ENCODE peak calls at places on chromosomes 5 and 9, in six cellular contexts. Z is ascending aorta, C is AG04450, J is colonic mucosa, R is thoracic aorta, D is glutamatergic neuron. Q is an unnamed sample.

GRCh38 chr9:120876842-120877240 is at the start of gene PHF19:
- DNase-seq in Z (no peak), C (no peak), J (no peak), R (no peak), D (peak; percentile 54), Q (no peak)

GRCh38 chr5:78653969-78654368 is 5.4 kb upstream of the LHFPL2 start:
- DNase-seq in Z (no peak), C (no peak), J (no peak), R (no peak), D (no peak), Q (no peak)

GRCh38 chr9:75712690-75713089 is 177.8 kb upstream of the PCSK5 start:
- DNase-seq in Z (no peak), C (no peak), J (no peak), R (no peak), D (no peak), Q (no peak)

GRCh38 chr5:154857091-154857533 is 1.3 kb upstream of the CNOT8 start:
- DNase-seq in Z (peak; percentile 61), C (no peak), J (no peak), R (peak; percentile 55), D (peak; percentile 86), Q (peak; percentile 71)

GRCh38 chr9:35177520-35177919 is 15.7 kb downstream of the UNC13B start:
- DNase-seq in Z (no peak), C (no peak), J (no peak), R (no peak), D (no peak), Q (no peak)

GRCh38 chr5:168879929-168880328 is 300.8 kb upstream of the PANK3 start:
- DNase-seq in Z (no peak), C (no peak), J (no peak), R (no peak), D (no peak), Q (no peak)

GRCh38 chr9:137372693-137373610 is 50.0 kb downstream of the EXD3 start:
- DNase-seq in Z (no peak), C (no peak), J (no peak), R (no peak), D (no peak), Q (no peak)

GRCh38 chr5:121915765-121916164 is 46.0 kb upstream of the SRFBP1 start:
- DNase-seq in Z (no peak), C (no peak), J (peak; percentile 29), R (no peak), D (no peak), Q (no peak)

GRCh38 chr5:40479939-40480338 is 199.8 kb upstream of the PTGER4 start:
- DNase-seq in Z (no peak), C (no peak), J (no peak), R (no peak), D (no peak), Q (no peak)

GRCh38 chr5:175709276-175709781 is 51.5 kb downstream of the HRH2 start:
- DNase-seq in Z (no peak), C (no peak), J (no peak), R (no peak), D (no peak), Q (no peak)

GRCh38 chr9:12717907-12718306 is 24.7 kb downstream of the TYRP1 start:
- DNase-seq in Z (no peak), C (no peak), J (no peak), R (no peak), D (no peak), Q (no peak)

GRCh38 chr9:75788006-75788634 is 102.4 kb upstream of the PCSK5 start:
- DNase-seq in Z (no peak), C (no peak), J (no peak), R (no peak), D (peak; percentile 15), Q (no peak)

GRCh38 chr5:132110930-132111329 is 37.3 kb downstream of the CSF2 start:
- DNase-seq in Z (no peak), C (no peak), J (no peak), R (no peak), D (no peak), Q (no peak)

GRCh38 chr5:82107277-82107676 is 135.5 kb downstream of the ATG10 start:
- DNase-seq in Z (no peak), C (no peak), J (no peak), R (no peak), D (no peak), Q (peak; percentile 27)

GRCh38 chr5:147160923-147161663 is 73.7 kb upstream of the STK32A start:
- DNase-seq in Z (no peak), C (no peak), J (no peak), R (no peak), D (no peak), Q (no peak)

GRCh38 chr5:53361708-53362107 is 118.7 kb upstream of the FST start:
- DNase-seq in Z (no peak), C (no peak), J (no peak), R (no peak), D (no peak), Q (no peak)

GRCh38 chr5:100448250-100448649 is 86.9 kb upstream of the FAM174A start:
- DNase-seq in Z (no peak), C (no peak), J (no peak), R (no peak), D (no peak), Q (no peak)

GRCh38 chr9:136694163-136694864 is 7.1 kb upstream of the AGPAT2 start:
- DNase-seq in Z (no peak), C (no peak), J (peak; percentile 85), R (no peak), D (peak; percentile 86), Q (no peak)

GRCh38 chr5:153352685-153353219 is 137.7 kb upstream of the GRIA1 start:
- DNase-seq in Z (no peak), C (no peak), J (no peak), R (no peak), D (no peak), Q (no peak)

GRCh38 chr9:120729796-120730195 is 15.5 kb upstream of the MEGF9 start:
- DNase-seq in Z (no peak), C (no peak), J (no peak), R (no peak), D (no peak), Q (no peak)

DNA sequence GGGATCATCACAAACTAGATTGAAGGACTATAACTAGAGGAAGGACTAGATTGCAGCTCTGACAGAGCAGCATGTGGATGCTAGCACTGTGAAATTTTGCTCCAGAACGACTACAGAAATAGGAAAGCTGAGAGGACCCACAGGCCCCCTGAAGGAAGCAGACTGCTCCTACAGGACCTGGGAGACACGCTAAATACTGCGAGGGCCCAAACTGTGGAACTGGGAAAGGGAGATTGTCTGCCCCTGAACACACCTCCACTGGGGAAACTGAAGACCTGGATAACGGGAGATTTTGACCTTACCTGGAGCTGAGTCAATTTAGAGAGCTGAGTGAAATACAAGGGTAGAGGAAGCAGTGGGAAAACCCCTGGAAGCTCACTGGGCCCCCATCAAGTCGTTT is 19.2 kb downstream of the TRIM36 start:
- DNase-seq in Z (no peak), C (no peak), J (no peak), R (no peak), D (no peak), Q (no peak)
- TF ChIP-seq CTCF in Z (no peak), C (no peak), J (no peak), R (no peak), D (no peak), Q (no peak)

GRCh38 chr9:133397895-133398294 is 19.9 kb downstream of the REXO4 start:
- DNase-seq in Z (no peak), C (no peak), J (no peak), R (no peak), D (no peak), Q (no peak)

GRCh38 chr9:133397370-133397769 is 20.4 kb downstream of the REXO4 start:
- DNase-seq in Z (no peak), C (no peak), J (no peak), R (no peak), D (no peak), Q (no peak)

GRCh38 chr9:133400292-133400691 is 17.5 kb downstream of the REXO4 start:
- DNase-seq in Z (no peak), C (no peak), J (no peak), R (no peak), D (no peak), Q (no peak)

GRCh38 chr9:133394687-133395271 is 18.6 kb downstream of the STKLD1 start:
- DNase-seq in Z (no peak), C (no peak), J (no peak), R (no peak), D (no peak), Q (no peak)

DNA sequence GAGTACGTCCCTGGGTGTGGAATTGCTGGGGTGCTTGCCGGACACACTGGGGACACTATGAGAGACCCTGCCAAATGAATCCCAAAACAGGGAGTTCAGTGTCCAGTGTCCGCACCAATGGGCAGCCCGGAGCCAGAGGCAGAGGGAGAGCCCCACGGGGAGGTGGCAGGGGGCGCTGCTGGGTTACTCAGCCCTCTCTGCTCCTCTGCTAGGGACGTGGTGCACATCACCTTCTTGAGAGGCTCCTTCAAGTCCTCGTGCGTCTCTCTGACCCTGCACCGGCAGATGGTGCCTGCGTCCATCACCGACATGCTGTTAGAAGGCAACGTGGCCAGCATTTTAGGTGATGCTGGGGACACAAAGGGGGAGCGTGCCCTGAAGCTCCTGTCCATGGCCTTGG is 20.8 kb downstream of the STKLD1 start:
- DNase-seq in Z (no peak), C (no peak), J (no peak), R (no peak), D (peak; percentile 53), Q (no peak)
- TF ChIP-seq CTCF in Z (no peak), C (peak; percentile 44), J (no peak), R (no peak), D (no peak), Q (peak; percentile 57)

DNA sequence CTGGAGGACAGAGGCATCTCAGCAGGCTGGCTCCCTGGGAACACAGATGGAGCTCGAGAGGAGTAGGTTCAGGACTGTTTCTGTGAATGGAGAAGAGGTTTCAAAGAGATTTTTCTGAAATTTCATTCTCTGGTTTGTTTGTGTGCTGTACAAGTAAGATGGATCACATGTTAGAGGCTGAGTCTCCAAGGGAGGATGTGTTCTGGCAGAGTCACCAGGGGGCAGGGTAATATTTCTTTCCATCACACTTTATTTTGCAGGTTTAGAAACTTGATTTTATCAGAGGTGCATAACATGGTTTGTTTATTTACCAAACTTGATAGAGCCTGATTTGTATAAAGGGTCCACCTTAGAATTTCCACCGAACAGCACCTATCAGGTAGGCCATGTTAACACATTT is 69.2 kb upstream of the ARL15 start:
- DNase-seq in Z (no peak), C (no peak), J (no peak), R (no peak), D (no peak), Q (no peak)
- TF ChIP-seq CTCF in Z (no peak), C (peak; percentile 3), J (no peak), R (no peak), D (no peak), Q (peak; percentile 19)

GRCh38 chr5:148826082-148826971 is at the start of gene ADRB2:
- DNase-seq in Z (peak; percentile 92), C (peak; percentile 79), J (peak; percentile 95), R (peak; percentile 82), D (peak; percentile 77), Q (peak; percentile 92)
- TF ChIP-seq CTCF in Z (no peak), C (no peak), J (no peak), R (no peak), D (no peak), Q (no peak)

DNA sequence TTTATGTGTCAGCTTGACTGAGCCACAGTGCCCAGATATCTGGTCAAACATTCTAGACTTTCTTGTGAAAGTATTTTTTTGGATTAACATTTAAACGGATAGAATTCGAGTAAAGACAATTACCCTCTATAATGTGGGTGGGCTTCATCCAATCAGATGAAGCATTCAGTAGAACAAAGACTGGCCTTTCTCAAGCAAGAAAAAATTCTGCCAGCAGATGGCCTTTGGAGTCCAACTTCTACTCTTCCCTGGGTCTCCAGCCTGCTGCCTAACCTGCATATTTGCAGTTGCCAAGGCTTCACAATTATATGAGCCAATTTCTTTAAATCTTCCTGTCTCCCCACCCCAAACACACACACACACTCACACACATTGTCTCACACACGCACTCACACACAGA is 86.4 kb downstream of the MED10 start:
- DNase-seq in Z (no peak), C (no peak), J (no peak), R (no peak), D (no peak), Q (no peak)
- TF ChIP-seq CTCF in Z (peak; percentile 23), C (no peak), J (no peak), R (no peak), D (peak; percentile 23), Q (peak; percentile 27)

Q was measured in HFFc6.